ENCODE peak calls at places on chromosome 11, in nine cellular contexts. W is cardiac muscle cell, K is hepatocyte, D is colonic mucosa, B is GM23338, P is A673, Y is SJSA1, O is upper lobe of left lung, M is Panc1. Q is an unnamed sample. For H3K4me1, the result is how much of the 10 kb centered on the place peaks cover.

GRCh38 chr11:70532066-70532440 is 133.7 kb downstream of the CTTN start:
- DNase-seq in W (peak), K (no peak), D (no peak), B (peak), P (no peak), Y (no peak), O (no peak), M (no peak), Q (no peak)

GRCh38 chr11:359181-359714 is 10.1 kb upstream of the B4GALNT4 start:
- DNase-seq in W (no peak), K (no peak), D (no peak), B (no peak), P (no peak), Y (no peak), O (no peak), M (no peak), Q (no peak)

GRCh38 chr11:69496631-69497220 is 15.3 kb downstream of the LINC01488 start:
- DNase-seq in W (no peak), K (no peak), D (no peak), B (no peak), P (no peak), Y (no peak), O (no peak), M (no peak), Q (no peak)

GRCh38 chr11:27717377-27717776 is 17.1 kb upstream of the BDNF start:
- DNase-seq in W (no peak), K (no peak), D (no peak), B (peak), P (no peak), Y (no peak), O (no peak), M (no peak), Q (no peak)

GRCh38 chr11:82995754-82996398 is 75.8 kb downstream of the RAB30 start:
- DNase-seq in W (no peak), K (no peak), D (no peak), B (no peak), P (no peak), Y (no peak), O (no peak), M (no peak), Q (no peak)

GRCh38 chr11:66853242-66854229 is 3.3 kb upstream of the LRFN4 start:
- DNase-seq in W (no peak), K (no peak), D (no peak), B (no peak), P (no peak), Y (peak), O (no peak), M (no peak), Q (no peak)

GRCh38 chr11:103735497-103736032 is 300.9 kb upstream of the DDI1 start:
- DNase-seq in W (no peak), K (no peak), D (no peak), B (no peak), P (no peak), Y (no peak), O (no peak), M (no peak), Q (no peak)

GRCh38 chr11:130674686-130675085 is 226.2 kb downstream of the ADAMTS15 start:
- DNase-seq in W (no peak), K (no peak), D (no peak), B (no peak), P (no peak), Y (no peak), O (no peak), M (no peak), Q (no peak)

GRCh38 chr11:67274768-67275605 is 8.7 kb downstream of the GRK2 start:
- DNase-seq in W (no peak), K (no peak), D (no peak), B (no peak), P (no peak), Y (no peak), O (peak), M (no peak), Q (no peak)

GRCh38 chr11:33920838-33921613 is 29.1 kb upstream of the LMO2 start:
- DNase-seq in W (no peak), K (no peak), D (no peak), B (no peak), P (peak), Y (no peak), O (no peak), M (no peak), Q (no peak)

GRCh38 chr11:6321961-6322362 is 1.7 kb upstream of the CAVIN3 start:
- DNase-seq in W (peak), K (no peak), D (no peak), B (peak), P (peak), Y (no peak), O (no peak), M (peak), Q (no peak)

GRCh38 chr11:64226507-64227051 is 505 bp downstream of the NUDT22 start:
- DNase-seq in W (no peak), K (no peak), D (peak), B (peak), P (peak), Y (no peak), O (peak), M (no peak), Q (no peak)

GRCh38 chr11:64224151-64224890 is 1.7 kb downstream of the TRPT1 start:
- DNase-seq in W (no peak), K (no peak), D (no peak), B (no peak), P (no peak), Y (peak), O (no peak), M (no peak), Q (no peak)

GRCh38 chr11:64223001-64223651 is 2.9 kb downstream of the TRPT1 start:
- DNase-seq in W (no peak), K (no peak), D (peak), B (no peak), P (no peak), Y (peak), O (no peak), M (no peak), Q (no peak)

GRCh38 chr11:64225608-64226506 is at the start of the genes NUDT22 and TRPT1:
- DNase-seq in W (peak), K (peak), D (peak), B (peak), P (peak), Y (peak), O (peak), M (no peak), Q (no peak)

GRCh38 chr11:64224891-64225607 is 937 bp downstream of the TRPT1 start:
- DNase-seq in W (no peak), K (no peak), D (no peak), B (no peak), P (no peak), Y (peak), O (no peak), M (no peak), Q (no peak)
- H3K4me1 ChIP-seq in W (under half), K (under half), D (under half), B (under half), P (under half), Y (under half), O (under half), M (under half), Q (under half)

DNA sequence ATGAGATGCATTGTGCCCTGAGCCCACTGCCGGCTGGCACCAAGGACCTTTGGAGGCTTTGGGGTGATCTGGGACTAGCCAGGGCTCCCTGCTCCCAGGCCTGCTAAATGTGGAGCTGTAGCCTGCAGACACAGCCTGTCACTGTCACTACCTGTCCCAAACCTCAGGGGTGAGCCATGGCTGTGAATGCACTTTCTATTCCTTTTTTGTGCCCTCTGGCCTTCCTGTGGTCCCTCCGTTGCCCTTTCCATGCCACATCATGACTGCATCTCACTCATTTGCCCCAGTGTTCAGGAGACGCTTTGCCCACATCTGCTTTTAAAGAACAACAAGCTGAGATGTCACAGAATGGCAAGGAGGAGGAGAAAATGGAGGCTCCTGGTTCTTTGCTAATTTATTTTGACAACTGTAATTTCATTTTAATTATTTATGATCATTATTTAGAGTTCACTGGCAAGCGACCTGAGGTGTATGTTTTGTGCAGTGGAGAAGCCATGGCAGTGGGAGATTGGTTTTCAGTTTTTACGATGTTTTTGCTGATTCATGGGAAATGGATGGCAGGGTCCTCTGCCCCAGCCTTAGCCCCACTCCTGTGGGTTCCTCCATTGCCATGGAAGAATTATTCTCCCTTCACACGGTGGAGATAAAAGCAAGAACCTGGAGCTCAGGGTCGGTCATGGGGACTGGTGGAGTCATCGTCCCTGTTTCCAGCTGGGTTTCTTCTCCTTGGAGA is 69.2 kb downstream of the TSPAN18 start:
- DNase-seq in W (no peak), K (no peak), D (no peak), B (no peak), P (no peak), Y (no peak), O (no peak), M (no peak), Q (no peak)
- H3K4me3 ChIP-seq in W (no peak), K (no peak), D (no peak), B (no peak), P (no peak), Y (no peak), O (no peak), M (no peak), Q (no peak)

GRCh38 chr11:47107709-47108108 is 69.0 kb downstream of the ARFGAP2 start:
- DNase-seq in W (no peak), K (no peak), D (no peak), B (no peak), P (no peak), Y (no peak), O (no peak), M (no peak), Q (no peak)

GRCh38 chr11:47109882-47110281 is 66.8 kb downstream of the ARFGAP2 start:
- DNase-seq in W (no peak), K (no peak), D (no peak), B (no peak), P (no peak), Y (no peak), O (no peak), M (no peak), Q (no peak)

GRCh38 chr11:47108214-47108613 is 68.5 kb downstream of the ARFGAP2 start:
- DNase-seq in W (no peak), K (no peak), D (no peak), B (no peak), P (no peak), Y (no peak), O (no peak), M (no peak), Q (no peak)

GRCh38 chr11:47109051-47109791 is 67.5 kb downstream of the ARFGAP2 start:
- DNase-seq in W (no peak), K (no peak), D (no peak), B (no peak), P (no peak), Y (no peak), O (no peak), M (no peak), Q (no peak)

DNA sequence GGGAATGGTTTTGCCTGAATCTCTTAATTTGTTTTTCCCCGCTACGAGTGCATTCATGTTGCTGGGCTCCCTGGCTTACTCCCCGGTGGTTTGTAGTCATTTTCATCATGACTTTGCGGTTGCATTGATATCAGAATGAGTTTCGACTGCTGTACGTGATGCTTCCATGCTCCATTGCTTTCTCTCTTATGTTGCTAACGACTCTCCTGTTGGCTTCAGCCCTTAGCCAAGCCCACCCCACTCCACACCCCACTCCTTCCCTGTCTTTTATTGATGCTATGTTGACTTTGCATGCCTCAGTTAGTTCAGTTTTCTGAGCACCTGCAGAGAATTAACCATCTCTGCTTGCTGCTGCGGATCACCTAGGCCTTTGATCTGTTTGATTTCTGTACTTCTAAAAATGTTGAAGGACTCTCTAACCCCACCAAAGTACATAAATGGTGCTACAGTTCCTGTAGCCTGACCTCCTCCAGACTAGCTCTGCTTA is 65.3 kb downstream of the ARFGAP2 start:
- DNase-seq in W (no peak), K (no peak), D (no peak), B (no peak), P (no peak), Y (no peak), O (no peak), M (no peak), Q (no peak)
- H3K27ac ChIP-seq in W (no peak), K (no peak), D (no peak), B (no peak), P (no peak), Y (no peak), O (no peak), M (no peak), Q (no peak)

GRCh38 chr11:61145228-61146005 is 15.8 kb downstream of the VPS37C start:
- DNase-seq in W (no peak), K (no peak), D (no peak), B (no peak), P (no peak), Y (no peak), O (no peak), M (no peak), Q (no peak)
- H3K4me1 ChIP-seq in W (under half), K (under half), D (under half), B (under half), P (under half), Y (under half), O (under half), M (under half), Q (under half)

GRCh38 chr11:118907051-118907748 is 18.5 kb downstream of the BCL9L start:
- DNase-seq in W (peak), K (peak), D (peak), B (peak), P (peak), Y (peak), O (peak), M (peak), Q (no peak)

GRCh38 chr11:118909619-118910308 is 16.0 kb downstream of the BCL9L start:
- DNase-seq in W (no peak), K (no peak), D (no peak), B (peak), P (peak), Y (no peak), O (no peak), M (no peak), Q (no peak)

GRCh38 chr11:118908931-118909618 is 16.7 kb downstream of the BCL9L start:
- DNase-seq in W (peak), K (peak), D (peak), B (peak), P (peak), Y (peak), O (peak), M (no peak), Q (no peak)

GRCh38 chr11:118907749-118908106 is 18.0 kb downstream of the BCL9L start:
- DNase-seq in W (no peak), K (no peak), D (no peak), B (peak), P (peak), Y (no peak), O (no peak), M (no peak), Q (no peak)

GRCh38 chr11:118908264-118908663 is 17.5 kb downstream of the BCL9L start:
- DNase-seq in W (no peak), K (no peak), D (no peak), B (no peak), P (no peak), Y (no peak), O (no peak), M (no peak), Q (no peak)
- H3K4me3 ChIP-seq in W (no peak), K (no peak), D (no peak), B (peak), P (peak), Y (no peak), O (no peak), M (no peak), Q (no peak)

DNA sequence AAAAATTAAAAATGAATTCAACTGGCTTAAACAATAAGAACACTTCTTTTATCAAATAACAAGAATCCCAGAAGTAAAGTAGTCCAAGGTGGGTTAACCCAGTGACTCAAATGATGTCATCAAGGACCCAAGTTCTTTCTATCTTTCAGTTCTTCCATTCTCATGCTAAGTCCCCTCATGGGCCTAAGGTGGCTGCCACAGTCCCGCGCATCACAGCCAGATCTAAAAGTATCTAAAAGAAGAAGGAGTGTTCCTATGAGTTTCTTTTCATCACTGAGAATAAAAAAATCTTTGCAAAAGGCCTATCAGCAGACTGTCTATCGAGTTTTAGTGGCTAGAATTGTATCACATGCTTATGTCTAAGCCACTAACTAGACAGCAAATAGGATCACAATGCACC is 37.2 kb upstream of the LDLRAD3 start:
- DNase-seq in W (no peak), K (no peak), D (no peak), B (no peak), P (no peak), Y (no peak), O (no peak), M (no peak), Q (no peak)
- H3K27ac ChIP-seq in W (no peak), K (no peak), D (no peak), B (no peak), P (no peak), Y (no peak), O (no peak), M (no peak), Q (no peak)

DNA sequence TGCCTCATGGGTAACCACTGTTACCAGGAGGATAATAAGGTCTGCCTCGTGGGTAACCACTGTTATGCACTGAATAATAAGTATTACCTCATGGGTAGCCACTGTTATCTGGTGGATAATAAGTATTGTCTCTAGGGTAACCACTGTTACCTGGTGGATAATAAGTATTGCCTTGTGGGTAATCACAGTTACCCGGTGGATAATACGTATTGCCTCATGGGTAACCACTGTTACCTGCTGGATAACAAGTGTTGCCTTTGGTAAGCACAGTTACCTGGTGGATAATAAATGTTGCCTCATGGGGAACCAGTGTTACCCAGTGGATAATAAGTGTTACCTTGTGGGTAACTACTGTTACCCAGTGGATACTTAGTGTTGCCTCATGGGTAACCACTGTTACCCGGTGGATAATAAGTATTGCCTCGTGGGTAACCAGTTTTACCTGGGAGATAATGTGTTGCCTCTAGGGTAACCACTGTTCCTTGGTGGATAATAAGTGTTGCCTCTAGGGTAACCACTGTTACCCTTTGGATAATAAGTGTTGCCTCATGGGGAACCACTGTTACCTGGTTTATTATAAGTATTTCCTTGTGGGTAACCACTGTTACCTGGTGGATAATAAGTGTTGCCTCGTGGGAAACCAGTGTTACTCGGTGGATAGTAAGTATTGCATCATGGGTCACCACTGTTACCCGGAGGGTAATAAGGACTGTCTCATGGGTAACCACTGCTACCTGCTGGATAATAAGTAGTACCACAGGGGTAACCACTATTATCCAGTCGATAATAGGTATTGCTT is 10.6 kb upstream of the NXPE4 start:
- DNase-seq in W (no peak), K (no peak), D (no peak), B (no peak), P (no peak), Y (no peak), O (no peak), M (no peak), Q (no peak)
- H3K4me1 ChIP-seq in W (under half), K (under half), D (under half), B (under half), P (under half), Y (under half), O (under half), M (under half), Q (under half)

Q was measured in iPS DF 6.9.